ENCODE peak calls at places on chromosome 18, in four cellular contexts. K, V, R and M are unnamed samples.

GRCh38 chr18:62379051-62379450 is 53.9 kb downstream of the TNFRSF11A start:
- DNase-seq in K (no peak), V (no peak), R (no peak), M (no peak)

GRCh38 chr18:28178720-28179119 is 1.8 kb upstream of the CDH2 start:
- DNase-seq in K (no peak), V (no peak), R (no peak), M (peak; percentile 10)

GRCh38 chr18:76491801-76492668 is 3.0 kb downstream of the ZNF516 start:
- DNase-seq in K (peak; percentile 14), V (no peak), R (peak; percentile 71), M (peak; percentile 53)

GRCh38 chr18:74196220-74197119 is 48.1 kb downstream of the TIMM21 start:
- DNase-seq in K (peak; percentile 80), V (no peak), R (no peak), M (peak; percentile 35)

GRCh38 chr18:64330976-64331375 is 182.1 kb upstream of the LINC00305 start:
- DNase-seq in K (no peak), V (no peak), R (no peak), M (no peak)

GRCh38 chr18:62334110-62334509 is 9.0 kb downstream of the TNFRSF11A start:
- DNase-seq in K (no peak), V (no peak), R (no peak), M (no peak)

GRCh38 chr18:27844416-27844792 is 332.5 kb downstream of the CDH2 start:
- DNase-seq in K (no peak), V (peak; percentile 49), R (no peak), M (no peak)

GRCh38 chr18:33205777-33206176 is 234.7 kb downstream of the CCDC178 start:
- DNase-seq in K (no peak), V (no peak), R (no peak), M (peak; percentile 3)

GRCh38 chr18:24567199-24567598 is 106.8 kb downstream of the HRH4 start:
- DNase-seq in K (peak; percentile 11), V (peak; percentile 19), R (no peak), M (no peak)

GRCh38 chr18:58449366-58449935 is 179.4 kb downstream of the ALPK2 start:
- DNase-seq in K (peak; percentile 9), V (no peak), R (no peak), M (no peak)

GRCh38 chr18:48007955-48008701 is 77.7 kb upstream of the SMAD2 start:
- DNase-seq in K (peak; percentile 77), V (no peak), R (peak; percentile 77), M (peak; percentile 78)

GRCh38 chr18:4921548-4921947 is 275.5 kb downstream of the AKAIN1 start:
- DNase-seq in K (no peak), V (no peak), R (no peak), M (no peak)

GRCh38 chr18:67600781-67601180 is 84.3 kb upstream of the DSEL start:
- DNase-seq in K (peak; percentile 21), V (no peak), R (no peak), M (no peak)

GRCh38 chr18:50125456-50125855 is 69.5 kb downstream of the MYO5B start:
- DNase-seq in K (no peak), V (no peak), R (no peak), M (no peak)

GRCh38 chr18:76448262-76449109 is 46.6 kb downstream of the ZNF516 start:
- DNase-seq in K (no peak), V (no peak), R (peak; percentile 44), M (no peak)

GRCh38 chr18:57930476-57930875 is 113.5 kb upstream of the NEDD4L start:
- DNase-seq in K (no peak), V (no peak), R (no peak), M (no peak)

GRCh38 chr18:63234839-63235238 is 84.7 kb downstream of the BCL2 start:
- DNase-seq in K (no peak), V (no peak), R (no peak), M (no peak)

GRCh38 chr18:41744664-41745063 is 210.4 kb upstream of the PIK3C3 start:
- DNase-seq in K (no peak), V (no peak), R (no peak), M (no peak)

GRCh38 chr18:22703883-22704626 is 229.1 kb upstream of the RBBP8 start:
- DNase-seq in K (peak; percentile 66), V (no peak), R (no peak), M (peak; percentile 17)

GRCh38 chr18:24726727-24727539 is 266.5 kb downstream of the HRH4 start:
- DNase-seq in K (peak; percentile 75), V (no peak), R (no peak), M (peak; percentile 74)

GRCh38 chr18:69626643-69627242 is 226.1 kb downstream of the DOK6 start:
- DNase-seq in K (no peak), V (no peak), R (no peak), M (no peak)

GRCh38 chr18:74652392-74652988 is 54.8 kb downstream of the ZNF407 start:
- DNase-seq in K (peak; percentile 73), V (no peak), R (no peak), M (no peak)

GRCh38 chr18:74289137-74289536 is 2.6 kb downstream of the CYB5A start:
- DNase-seq in K (peak; percentile 87), V (no peak), R (no peak), M (no peak)

GRCh38 chr18:62586148-62586774 is 63.4 kb downstream of the ZCCHC2 start:
- DNase-seq in K (peak; percentile 71), V (peak; percentile 7), R (peak; percentile 77), M (peak; percentile 63)

GRCh38 chr18:356763-357162 is 88.9 kb upstream of the THOC1 start:
- DNase-seq in K (no peak), V (no peak), R (no peak), M (no peak)

GRCh38 chr18:42030586-42031182 is 75.7 kb downstream of the PIK3C3 start:
- DNase-seq in K (peak; percentile 52), V (no peak), R (no peak), M (peak; percentile 42)

GRCh38 chr18:12975488-12975887 is 15.7 kb upstream of the CEP192 start:
- DNase-seq in K (no peak), V (no peak), R (no peak), M (no peak)
- H3K36me3 ChIP-seq in K (peaks cover 17% of the 10 kb centered on the region), V (peaks cover 7% of the 10 kb centered on the region), R (peaks cover 68% of the 10 kb centered on the region), M (peaks cover 10% of the 10 kb centered on the region)

GRCh38 chr18:46464926-46465655 is 191.9 kb downstream of the LOXHD1 start:
- DNase-seq in K (no peak), V (no peak), R (no peak), M (no peak)
- H3K36me3 ChIP-seq in K (no peaks in the 10 kb centered on the region), V (no peaks in the 10 kb centered on the region), R (no peaks in the 10 kb centered on the region), M (no peaks in the 10 kb centered on the region)

DNA sequence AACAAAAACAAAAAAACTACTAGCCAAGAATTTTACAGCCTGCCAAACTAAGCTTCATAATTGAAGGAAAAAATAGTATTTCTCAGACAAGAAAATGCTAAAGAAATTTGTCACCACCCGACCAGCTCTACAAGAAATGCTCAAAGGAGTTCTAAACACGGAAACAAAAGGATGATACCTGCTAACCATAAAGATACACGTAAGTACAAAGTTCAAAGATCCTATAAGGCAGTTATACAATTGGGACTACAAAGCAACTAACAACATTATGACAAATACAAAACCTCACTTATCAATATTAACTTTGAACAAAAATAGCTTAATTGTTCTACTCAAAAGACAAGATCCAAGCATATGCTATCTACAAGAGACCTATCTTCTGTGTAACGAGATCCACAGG is 64.6 kb downstream of the TRAPPC8 start:
- DNase-seq in K (no peak), V (no peak), R (no peak), M (no peak)
- H3K36me3 ChIP-seq in K (peaks cover 12% of the 10 kb centered on the region), V (peaks cover 3% of the 10 kb centered on the region), R (peaks cover 81% of the 10 kb centered on the region), M (peaks cover 4% of the 10 kb centered on the region)

GRCh38 chr18:8800445-8800844 is 95.1 kb downstream of the MTCL1 start:
- DNase-seq in K (peak; percentile 99), V (peak; percentile 98), R (no peak), M (no peak)
- H3K36me3 ChIP-seq in K (no peaks in the 10 kb centered on the region), V (peaks cover 16% of the 10 kb centered on the region), R (no peaks in the 10 kb centered on the region), M (no peaks in the 10 kb centered on the region)

GRCh38 chr18:2797951-2798350 is 48.9 kb upstream of the EMILIN2 start:
- DNase-seq in K (no peak), V (no peak), R (no peak), M (no peak)
- H3K36me3 ChIP-seq in K (peaks cover 5% of the 10 kb centered on the region), V (peaks cover 2% of the 10 kb centered on the region), R (peaks cover 65% of the 10 kb centered on the region), M (peaks cover 12% of the 10 kb centered on the region)

GRCh38 chr18:54165450-54165849 is 59.0 kb downstream of the MBD2 start:
- DNase-seq in K (no peak), V (no peak), R (no peak), M (no peak)

GRCh38 chr18:54173980-54174611 is 50.4 kb downstream of the MBD2 start:
- DNase-seq in K (no peak), V (no peak), R (no peak), M (no peak)

GRCh38 chr18:54173250-54173649 is 51.2 kb downstream of the MBD2 start:
- DNase-seq in K (no peak), V (no peak), R (no peak), M (no peak)

GRCh38 chr18:54169710-54170403 is 54.6 kb downstream of the MBD2 start:
- DNase-seq in K (no peak), V (no peak), R (no peak), M (no peak)
- H3K36me3 ChIP-seq in K (no peaks in the 10 kb centered on the region), V (no peaks in the 10 kb centered on the region), R (peaks cover 23% of the 10 kb centered on the region), M (no peaks in the 10 kb centered on the region)

GRCh38 chr18:31901063-31901462 is 41.9 kb downstream of the TRAPPC8 start:
- DNase-seq in K (no peak), V (no peak), R (no peak), M (no peak)
- H3K36me3 ChIP-seq in K (peaks cover 17% of the 10 kb centered on the region), V (peaks cover 5% of the 10 kb centered on the region), R (peaks cover 96% of the 10 kb centered on the region), M (peaks cover 25% of the 10 kb centered on the region)

DNA sequence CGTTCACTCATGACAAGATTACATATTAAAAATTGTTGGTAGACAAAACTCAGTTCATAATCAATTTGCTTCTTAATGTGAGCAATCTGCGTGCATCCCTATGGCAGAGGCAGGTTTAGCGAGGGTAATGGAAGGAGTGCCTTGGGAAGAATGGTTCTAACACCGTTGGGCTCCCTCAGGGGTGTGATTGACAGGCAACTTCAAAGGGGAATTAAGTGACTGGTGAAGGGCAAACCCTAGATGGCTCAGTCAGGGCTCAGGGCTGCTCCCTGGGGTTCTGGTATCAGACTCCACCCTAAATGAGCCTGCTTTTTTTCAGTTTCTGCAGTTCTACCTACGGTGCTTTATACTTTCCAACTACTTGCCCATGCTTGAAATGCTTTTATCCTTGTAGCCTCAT is 419.5 kb upstream of the CELF4 start:
- DNase-seq in K (no peak), V (no peak), R (no peak), M (no peak)
- H3K36me3 ChIP-seq in K (no peaks in the 10 kb centered on the region), V (no peaks in the 10 kb centered on the region), R (no peaks in the 10 kb centered on the region), M (no peaks in the 10 kb centered on the region)

DNA sequence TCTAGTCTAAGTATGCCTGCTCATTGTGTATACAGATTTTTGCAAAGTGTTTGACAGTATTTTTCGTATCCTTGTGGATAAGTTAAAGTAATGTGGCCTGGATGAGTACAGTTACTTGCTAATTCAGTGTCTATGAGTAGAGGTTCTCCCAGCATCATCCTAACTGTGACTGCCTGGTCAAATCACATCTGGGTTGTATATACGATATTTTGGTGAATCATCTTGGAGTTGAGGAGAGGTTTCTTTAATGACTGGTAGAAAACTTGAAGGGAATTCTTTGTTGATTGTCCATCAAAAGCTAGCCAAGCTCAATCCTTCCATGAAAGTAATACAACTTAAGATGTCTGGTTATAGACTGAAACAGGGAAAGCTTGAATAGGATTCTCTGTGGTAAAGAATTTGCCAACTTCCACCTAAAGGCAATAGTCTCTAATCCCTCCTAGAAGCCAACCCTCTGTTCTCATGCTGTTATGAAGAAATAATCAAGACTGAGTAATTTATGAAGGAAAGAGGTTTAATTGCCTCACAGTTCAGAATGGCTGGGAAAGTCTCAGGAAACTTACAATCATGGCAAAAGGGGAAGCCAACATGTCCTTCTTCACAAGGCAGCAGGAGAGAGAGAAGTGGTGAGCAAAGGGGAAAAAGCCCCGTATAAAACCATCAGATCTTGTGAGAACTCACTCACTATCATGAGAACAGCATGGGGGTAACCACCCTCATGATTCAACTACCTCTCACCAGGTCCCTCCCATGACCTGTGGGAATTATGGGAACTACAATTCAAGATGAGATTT is 19.4 kb upstream of the RALBP1 start:
- DNase-seq in K (no peak), V (no peak), R (no peak), M (no peak)
- H3K36me3 ChIP-seq in K (no peaks in the 10 kb centered on the region), V (no peaks in the 10 kb centered on the region), R (no peaks in the 10 kb centered on the region), M (no peaks in the 10 kb centered on the region)

GRCh38 chr18:36818652-36819051 is 10.2 kb downstream of the TPGS2 start:
- DNase-seq in K (no peak), V (no peak), R (no peak), M (no peak)
- H3K36me3 ChIP-seq in K (peaks cover 3% of the 10 kb centered on the region), V (peaks cover 3% of the 10 kb centered on the region), R (peaks cover 41% of the 10 kb centered on the region), M (peaks cover 5% of the 10 kb centered on the region)